ENCODE peak calls at places on chromosomes 3 and 15, in ten cellular contexts. One of them, this sample, is unnamed.

GRCh38 chr3:99536555-99537314 is 101.7 kb upstream of the COL8A1 start:
- DNase-seq in activated T-cell treated with anti-CD3 and anti-CD28 coated beads, Interleukin-2, amount 50 U/mL, for 1 hour: no peak
- DNase-seq in GM04503: no peak
- DNase-seq in AG04449: no peak
- DNase-seq in NCI-H2029 treated with DMSO at 0.1 percent for 48 hours: no peak
- DNase-seq in GM13977: no peak
- DNase-seq in ELR: no peak
- DNase-seq in HFF-Myc: no peak
- DNase-seq in NCI-H460: no peak
- DNase-seq in fibroblast of mammary gland: peak; percentile 61
- DNase-seq in this sample: peak; percentile 44

GRCh38 chr15:81877533-81878227 is 168.1 kb downstream of the MEX3B start:
- DNase-seq in GM04503: no peak
- DNase-seq in fibroblast of mammary gland: no peak
- DNase-seq in activated T-cell treated with anti-CD3 and anti-CD28 coated beads, Interleukin-2, amount 50 U/mL, for 1 hour: no peak
- DNase-seq in AG04449: no peak
- DNase-seq in ELR: no peak
- DNase-seq in NCI-H460: no peak
- DNase-seq in NCI-H2029 treated with DMSO at 0.1 percent for 48 hours: no peak
- DNase-seq in GM13977: no peak
- DNase-seq in HFF-Myc: no peak
- DNase-seq in this sample: no peak

GRCh38 chr15:39466428-39466827 is 114.5 kb upstream of the THBS1 start:
- DNase-seq in NCI-H460: no peak
- DNase-seq in NCI-H2029 treated with DMSO at 0.1 percent for 48 hours: no peak
- DNase-seq in activated T-cell treated with anti-CD3 and anti-CD28 coated beads, Interleukin-2, amount 50 U/mL, for 1 hour: no peak
- DNase-seq in HFF-Myc: peak; percentile 93
- DNase-seq in fibroblast of mammary gland: peak; percentile 79
- DNase-seq in GM04503: no peak
- DNase-seq in ELR: no peak
- DNase-seq in AG04449: no peak
- DNase-seq in GM13977: no peak
- DNase-seq in this sample: no peak

GRCh38 chr15:80436511-80437307 is 32.5 kb downstream of the ARNT2 start:
- DNase-seq in fibroblast of mammary gland: peak; percentile 61
- DNase-seq in NCI-H2029 treated with DMSO at 0.1 percent for 48 hours: no peak
- DNase-seq in ELR: peak; percentile 90
- DNase-seq in AG04449: no peak
- DNase-seq in GM04503: no peak
- DNase-seq in HFF-Myc: no peak
- DNase-seq in GM13977: no peak
- DNase-seq in NCI-H460: no peak
- DNase-seq in activated T-cell treated with anti-CD3 and anti-CD28 coated beads, Interleukin-2, amount 50 U/mL, for 1 hour: no peak
- DNase-seq in this sample: no peak

GRCh38 chr3:13335062-13335461 is 85.1 kb downstream of the NUP210 start:
- DNase-seq in fibroblast of mammary gland: no peak
- DNase-seq in activated T-cell treated with anti-CD3 and anti-CD28 coated beads, Interleukin-2, amount 50 U/mL, for 1 hour: no peak
- DNase-seq in NCI-H460: no peak
- DNase-seq in AG04449: no peak
- DNase-seq in HFF-Myc: no peak
- DNase-seq in GM04503: no peak
- DNase-seq in ELR: no peak
- DNase-seq in GM13977: no peak
- DNase-seq in NCI-H2029 treated with DMSO at 0.1 percent for 48 hours: no peak
- DNase-seq in this sample: no peak

GRCh38 chr3:83946045-83946444 is 1012.7 kb upstream of the CADM2 start:
- DNase-seq in NCI-H460: no peak
- DNase-seq in HFF-Myc: no peak
- DNase-seq in fibroblast of mammary gland: no peak
- DNase-seq in activated T-cell treated with anti-CD3 and anti-CD28 coated beads, Interleukin-2, amount 50 U/mL, for 1 hour: no peak
- DNase-seq in ELR: no peak
- DNase-seq in GM13977: no peak
- DNase-seq in AG04449: no peak
- DNase-seq in NCI-H2029 treated with DMSO at 0.1 percent for 48 hours: no peak
- DNase-seq in GM04503: no peak
- DNase-seq in this sample: no peak

GRCh38 chr15:83694030-83694429 is 40.1 kb downstream of the ADAMTSL3 start:
- DNase-seq in NCI-H2029 treated with DMSO at 0.1 percent for 48 hours: no peak
- DNase-seq in AG04449: no peak
- DNase-seq in HFF-Myc: no peak
- DNase-seq in NCI-H460: no peak
- DNase-seq in ELR: peak; percentile 8
- DNase-seq in fibroblast of mammary gland: peak; percentile 53
- DNase-seq in GM13977: no peak
- DNase-seq in activated T-cell treated with anti-CD3 and anti-CD28 coated beads, Interleukin-2, amount 50 U/mL, for 1 hour: no peak
- DNase-seq in GM04503: no peak
- DNase-seq in this sample: peak; percentile 68

GRCh38 chr15:96421211-96421610 is 90.7 kb downstream of the NR2F2 start:
- DNase-seq in AG04449: no peak
- DNase-seq in GM13977: no peak
- DNase-seq in HFF-Myc: no peak
- DNase-seq in fibroblast of mammary gland: peak; percentile 14
- DNase-seq in ELR: peak; percentile 80
- DNase-seq in GM04503: peak; percentile 8
- DNase-seq in NCI-H460: no peak
- DNase-seq in NCI-H2029 treated with DMSO at 0.1 percent for 48 hours: no peak
- DNase-seq in activated T-cell treated with anti-CD3 and anti-CD28 coated beads, Interleukin-2, amount 50 U/mL, for 1 hour: no peak
- DNase-seq in this sample: no peak

GRCh38 chr15:39125904-39126303 is 455.0 kb upstream of the THBS1 start:
- DNase-seq in AG04449: no peak
- DNase-seq in NCI-H2029 treated with DMSO at 0.1 percent for 48 hours: no peak
- DNase-seq in activated T-cell treated with anti-CD3 and anti-CD28 coated beads, Interleukin-2, amount 50 U/mL, for 1 hour: no peak
- DNase-seq in GM04503: no peak
- DNase-seq in ELR: peak; percentile 78
- DNase-seq in HFF-Myc: no peak
- DNase-seq in NCI-H460: peak; percentile 36
- DNase-seq in GM13977: peak; percentile 51
- DNase-seq in fibroblast of mammary gland: peak; percentile 67
- DNase-seq in this sample: peak; percentile 69

GRCh38 chr3:61141184-61141583 is 110.1 kb downstream of the FHIT start:
- DNase-seq in ELR: no peak
- DNase-seq in GM13977: no peak
- DNase-seq in NCI-H2029 treated with DMSO at 0.1 percent for 48 hours: no peak
- DNase-seq in fibroblast of mammary gland: no peak
- DNase-seq in GM04503: no peak
- DNase-seq in NCI-H460: no peak
- DNase-seq in activated T-cell treated with anti-CD3 and anti-CD28 coated beads, Interleukin-2, amount 50 U/mL, for 1 hour: no peak
- DNase-seq in HFF-Myc: no peak
- DNase-seq in AG04449: no peak
- DNase-seq in this sample: no peak

GRCh38 chr3:169774186-169774585 is 990 bp downstream of the MYNN start:
- DNase-seq in activated T-cell treated with anti-CD3 and anti-CD28 coated beads, Interleukin-2, amount 50 U/mL, for 1 hour: no peak
- DNase-seq in ELR: peak; percentile 17
- DNase-seq in NCI-H460: no peak
- DNase-seq in AG04449: no peak
- DNase-seq in GM04503: no peak
- DNase-seq in HFF-Myc: no peak
- DNase-seq in NCI-H2029 treated with DMSO at 0.1 percent for 48 hours: no peak
- DNase-seq in GM13977: no peak
- DNase-seq in fibroblast of mammary gland: no peak
- DNase-seq in this sample: no peak

GRCh38 chr15:68646156-68646555 is 67.4 kb downstream of the CORO2B start:
- DNase-seq in ELR: no peak
- DNase-seq in NCI-H2029 treated with DMSO at 0.1 percent for 48 hours: no peak
- DNase-seq in fibroblast of mammary gland: no peak
- DNase-seq in GM13977: no peak
- DNase-seq in NCI-H460: no peak
- DNase-seq in AG04449: no peak
- DNase-seq in HFF-Myc: no peak
- DNase-seq in activated T-cell treated with anti-CD3 and anti-CD28 coated beads, Interleukin-2, amount 50 U/mL, for 1 hour: no peak
- DNase-seq in GM04503: no peak
- DNase-seq in this sample: no peak

GRCh38 chr3:160673188-160673587 is 3.8 kb upstream of the ARL14 start:
- DNase-seq in AG04449: no peak
- DNase-seq in HFF-Myc: no peak
- DNase-seq in GM04503: no peak
- DNase-seq in activated T-cell treated with anti-CD3 and anti-CD28 coated beads, Interleukin-2, amount 50 U/mL, for 1 hour: no peak
- DNase-seq in NCI-H460: no peak
- DNase-seq in NCI-H2029 treated with DMSO at 0.1 percent for 48 hours: no peak
- DNase-seq in fibroblast of mammary gland: no peak
- DNase-seq in GM13977: no peak
- DNase-seq in ELR: no peak
- DNase-seq in this sample: no peak

GRCh38 chr3:5032844-5033243 is 53.6 kb downstream of the BHLHE40 start:
- DNase-seq in AG04449: no peak
- DNase-seq in activated T-cell treated with anti-CD3 and anti-CD28 coated beads, Interleukin-2, amount 50 U/mL, for 1 hour: no peak
- DNase-seq in fibroblast of mammary gland: no peak
- DNase-seq in NCI-H460: no peak
- DNase-seq in NCI-H2029 treated with DMSO at 0.1 percent for 48 hours: no peak
- DNase-seq in GM04503: no peak
- DNase-seq in GM13977: no peak
- DNase-seq in ELR: no peak
- DNase-seq in HFF-Myc: no peak
- DNase-seq in this sample: no peak

GRCh38 chr3:48034000-48034516 is 17.8 kb upstream of the MAP4 start:
- DNase-seq in GM13977: peak; percentile 30
- DNase-seq in HFF-Myc: no peak
- DNase-seq in activated T-cell treated with anti-CD3 and anti-CD28 coated beads, Interleukin-2, amount 50 U/mL, for 1 hour: no peak
- DNase-seq in NCI-H460: no peak
- DNase-seq in NCI-H2029 treated with DMSO at 0.1 percent for 48 hours: peak; percentile 70
- DNase-seq in GM04503: peak; percentile 65
- DNase-seq in ELR: peak; percentile 68
- DNase-seq in AG04449: no peak
- DNase-seq in fibroblast of mammary gland: peak; percentile 59
- DNase-seq in this sample: peak; percentile 86

GRCh38 chr3:149781216-149781615 is 11.1 kb downstream of the ANKUB1 start:
- DNase-seq in HFF-Myc: no peak
- DNase-seq in GM13977: no peak
- DNase-seq in NCI-H2029 treated with DMSO at 0.1 percent for 48 hours: no peak
- DNase-seq in fibroblast of mammary gland: no peak
- DNase-seq in AG04449: no peak
- DNase-seq in NCI-H460: no peak
- DNase-seq in ELR: no peak
- DNase-seq in activated T-cell treated with anti-CD3 and anti-CD28 coated beads, Interleukin-2, amount 50 U/mL, for 1 hour: no peak
- DNase-seq in GM04503: no peak
- DNase-seq in this sample: no peak

GRCh38 chr3:30470566-30470965 is 135.8 kb upstream of the TGFBR2 start:
- DNase-seq in GM13977: no peak
- DNase-seq in NCI-H460: no peak
- DNase-seq in activated T-cell treated with anti-CD3 and anti-CD28 coated beads, Interleukin-2, amount 50 U/mL, for 1 hour: no peak
- DNase-seq in GM04503: no peak
- DNase-seq in HFF-Myc: no peak
- DNase-seq in ELR: no peak
- DNase-seq in NCI-H2029 treated with DMSO at 0.1 percent for 48 hours: no peak
- DNase-seq in fibroblast of mammary gland: no peak
- DNase-seq in AG04449: no peak
- DNase-seq in this sample: no peak

GRCh38 chr15:31457161-31457560 is 130.5 kb downstream of the KLF13 start:
- DNase-seq in GM04503: no peak
- DNase-seq in fibroblast of mammary gland: peak; percentile 83
- DNase-seq in NCI-H460: no peak
- DNase-seq in AG04449: no peak
- DNase-seq in HFF-Myc: peak; percentile 70
- DNase-seq in ELR: no peak
- DNase-seq in NCI-H2029 treated with DMSO at 0.1 percent for 48 hours: no peak
- DNase-seq in activated T-cell treated with anti-CD3 and anti-CD28 coated beads, Interleukin-2, amount 50 U/mL, for 1 hour: no peak
- DNase-seq in GM13977: no peak
- DNase-seq in this sample: no peak

GRCh38 chr3:42533161-42533897 is 30.9 kb downstream of the VIPR1 start:
- DNase-seq in NCI-H460: no peak
- DNase-seq in AG04449: no peak
- DNase-seq in fibroblast of mammary gland: no peak
- DNase-seq in HFF-Myc: no peak
- DNase-seq in ELR: no peak
- DNase-seq in GM13977: no peak
- DNase-seq in NCI-H2029 treated with DMSO at 0.1 percent for 48 hours: no peak
- DNase-seq in GM04503: no peak
- DNase-seq in activated T-cell treated with anti-CD3 and anti-CD28 coated beads, Interleukin-2, amount 50 U/mL, for 1 hour: no peak
- DNase-seq in this sample: no peak

GRCh38 chr3:112647122-112647521 is 6.2 kb upstream of the CCDC80 start:
- DNase-seq in fibroblast of mammary gland: peak; percentile 85
- DNase-seq in GM13977: no peak
- DNase-seq in activated T-cell treated with anti-CD3 and anti-CD28 coated beads, Interleukin-2, amount 50 U/mL, for 1 hour: no peak
- DNase-seq in HFF-Myc: no peak
- DNase-seq in AG04449: peak; percentile 86
- DNase-seq in NCI-H460: peak; percentile 44
- DNase-seq in GM04503: peak; percentile 85
- DNase-seq in NCI-H2029 treated with DMSO at 0.1 percent for 48 hours: peak; percentile 56
- DNase-seq in ELR: peak; percentile 94
- DNase-seq in this sample: peak; percentile 41

GRCh38 chr3:59998040-59998439 is 948.2 kb upstream of the CFAP20DC start:
- DNase-seq in fibroblast of mammary gland: no peak
- DNase-seq in activated T-cell treated with anti-CD3 and anti-CD28 coated beads, Interleukin-2, amount 50 U/mL, for 1 hour: no peak
- DNase-seq in NCI-H460: no peak
- DNase-seq in HFF-Myc: no peak
- DNase-seq in NCI-H2029 treated with DMSO at 0.1 percent for 48 hours: no peak
- DNase-seq in ELR: no peak
- DNase-seq in AG04449: no peak
- DNase-seq in GM04503: no peak
- DNase-seq in GM13977: no peak
- DNase-seq in this sample: no peak

GRCh38 chr3:46953265-46954010 is 23.1 kb downstream of the CCDC12 start:
- DNase-seq in AG04449: no peak
- DNase-seq in NCI-H460: no peak
- DNase-seq in GM04503: no peak
- DNase-seq in ELR: no peak
- DNase-seq in GM13977: no peak
- DNase-seq in fibroblast of mammary gland: no peak
- DNase-seq in activated T-cell treated with anti-CD3 and anti-CD28 coated beads, Interleukin-2, amount 50 U/mL, for 1 hour: no peak
- DNase-seq in HFF-Myc: no peak
- DNase-seq in NCI-H2029 treated with DMSO at 0.1 percent for 48 hours: no peak
- DNase-seq in this sample: no peak

GRCh38 chr15:57565326-57565725 is 26.4 kb upstream of the MYZAP start:
- DNase-seq in activated T-cell treated with anti-CD3 and anti-CD28 coated beads, Interleukin-2, amount 50 U/mL, for 1 hour: peak; percentile 38
- DNase-seq in GM13977: no peak
- DNase-seq in HFF-Myc: no peak
- DNase-seq in NCI-H460: no peak
- DNase-seq in ELR: no peak
- DNase-seq in NCI-H2029 treated with DMSO at 0.1 percent for 48 hours: no peak
- DNase-seq in GM04503: no peak
- DNase-seq in fibroblast of mammary gland: no peak
- DNase-seq in AG04449: no peak
- DNase-seq in this sample: no peak

GRCh38 chr15:77784361-77785292 is 151.9 kb upstream of the LINGO1 start:
- DNase-seq in GM13977: peak; percentile 59
- DNase-seq in fibroblast of mammary gland: peak; percentile 34
- DNase-seq in AG04449: no peak
- DNase-seq in NCI-H2029 treated with DMSO at 0.1 percent for 48 hours: no peak
- DNase-seq in NCI-H460: peak; percentile 29
- DNase-seq in GM04503: no peak
- DNase-seq in activated T-cell treated with anti-CD3 and anti-CD28 coated beads, Interleukin-2, amount 50 U/mL, for 1 hour: no peak
- DNase-seq in ELR: peak; percentile 57
- DNase-seq in HFF-Myc: no peak
- DNase-seq in this sample: peak; percentile 30

GRCh38 chr15:78076231-78077052 is 1.1 kb downstream of the TBC1D2B start:
- DNase-seq in activated T-cell treated with anti-CD3 and anti-CD28 coated beads, Interleukin-2, amount 50 U/mL, for 1 hour: no peak
- DNase-seq in GM13977: no peak
- DNase-seq in AG04449: no peak
- DNase-seq in fibroblast of mammary gland: no peak
- DNase-seq in ELR: peak; percentile 36
- DNase-seq in GM04503: no peak
- DNase-seq in NCI-H2029 treated with DMSO at 0.1 percent for 48 hours: no peak
- DNase-seq in NCI-H460: no peak
- DNase-seq in HFF-Myc: no peak
- DNase-seq in this sample: no peak

GRCh38 chr15:40279437-40280141 is 3.3 kb downstream of the ANKRD63 start:
- DNase-seq in ELR: peak; percentile 63
- DNase-seq in AG04449: no peak
- DNase-seq in fibroblast of mammary gland: peak; percentile 34
- DNase-seq in NCI-H460: peak; percentile 51
- DNase-seq in GM13977: peak; percentile 87
- DNase-seq in HFF-Myc: no peak
- DNase-seq in NCI-H2029 treated with DMSO at 0.1 percent for 48 hours: no peak
- DNase-seq in activated T-cell treated with anti-CD3 and anti-CD28 coated beads, Interleukin-2, amount 50 U/mL, for 1 hour: peak; percentile 76
- DNase-seq in GM04503: no peak
- DNase-seq in this sample: peak; percentile 65

GRCh38 chr3:42179110-42179725 is 86.8 kb downstream of the CCK start:
- DNase-seq in NCI-H2029 treated with DMSO at 0.1 percent for 48 hours: no peak
- DNase-seq in fibroblast of mammary gland: peak; percentile 89
- DNase-seq in HFF-Myc: peak; percentile 78
- DNase-seq in AG04449: peak; percentile 67
- DNase-seq in GM13977: no peak
- DNase-seq in ELR: peak; percentile 89
- DNase-seq in NCI-H460: peak; percentile 46
- DNase-seq in GM04503: peak; percentile 65
- DNase-seq in activated T-cell treated with anti-CD3 and anti-CD28 coated beads, Interleukin-2, amount 50 U/mL, for 1 hour: no peak
- DNase-seq in this sample: peak; percentile 78

GRCh38 chr15:39887832-39888231 is 32.2 kb downstream of the GPR176 start:
- DNase-seq in activated T-cell treated with anti-CD3 and anti-CD28 coated beads, Interleukin-2, amount 50 U/mL, for 1 hour: no peak
- DNase-seq in GM13977: no peak
- DNase-seq in HFF-Myc: no peak
- DNase-seq in NCI-H460: peak; percentile 22
- DNase-seq in ELR: peak; percentile 54
- DNase-seq in GM04503: no peak
- DNase-seq in fibroblast of mammary gland: peak; percentile 69
- DNase-seq in NCI-H2029 treated with DMSO at 0.1 percent for 48 hours: no peak
- DNase-seq in AG04449: no peak
- DNase-seq in this sample: peak; percentile 13

This sample was measured in cardiac muscle cell.